ENCODE peak calls at places on chromosomes 3 and 15, in six cellular contexts. One of them, this sample, is unnamed.

GRCh38 chr3:42032693-42033349 is 58.3 kb upstream of the TRAK1 start:
- DNase-seq in NCI-H1092 treated with DMSO at 0.1 percent for 48 hours: peak
- DNase-seq in stimulated activated CD8-positive, alpha-beta memory T cell treated with anti-CD3 and anti-CD28 coated beads, Interleukin-7, amount 100 ng/mL, for 24 hours: no peak
- DNase-seq in heart right ventricle: peak
- DNase-seq in EH: peak
- DNase-seq in heart left ventricle: peak
- DNase-seq in this sample: peak

GRCh38 chr3:76369170-76369569 is 583.8 kb upstream of the ZNF717 start:
- DNase-seq in EH: no peak
- DNase-seq in heart right ventricle: no peak
- DNase-seq in NCI-H1092 treated with DMSO at 0.1 percent for 48 hours: no peak
- DNase-seq in heart left ventricle: no peak
- DNase-seq in stimulated activated CD8-positive, alpha-beta memory T cell treated with anti-CD3 and anti-CD28 coated beads, Interleukin-7, amount 100 ng/mL, for 24 hours: no peak
- DNase-seq in this sample: peak

GRCh38 chr3:38110314-38111050 is 26.4 kb downstream of the ACAA1 start:
- DNase-seq in heart left ventricle: no peak
- DNase-seq in EH: no peak
- DNase-seq in heart right ventricle: no peak
- DNase-seq in NCI-H1092 treated with DMSO at 0.1 percent for 48 hours: no peak
- DNase-seq in stimulated activated CD8-positive, alpha-beta memory T cell treated with anti-CD3 and anti-CD28 coated beads, Interleukin-7, amount 100 ng/mL, for 24 hours: no peak
- DNase-seq in this sample: no peak

GRCh38 chr15:70055601-70056051 is 42.1 kb downstream of the TLE3 start:
- DNase-seq in heart right ventricle: no peak
- DNase-seq in NCI-H1092 treated with DMSO at 0.1 percent for 48 hours: no peak
- DNase-seq in stimulated activated CD8-positive, alpha-beta memory T cell treated with anti-CD3 and anti-CD28 coated beads, Interleukin-7, amount 100 ng/mL, for 24 hours: no peak
- DNase-seq in EH: peak
- DNase-seq in heart left ventricle: no peak
- DNase-seq in this sample: peak

GRCh38 chr15:37106490-37107001 is 6.2 kb upstream of the MEIS2 start:
- DNase-seq in stimulated activated CD8-positive, alpha-beta memory T cell treated with anti-CD3 and anti-CD28 coated beads, Interleukin-7, amount 100 ng/mL, for 24 hours: no peak
- DNase-seq in heart right ventricle: peak
- DNase-seq in NCI-H1092 treated with DMSO at 0.1 percent for 48 hours: no peak
- DNase-seq in heart left ventricle: peak
- DNase-seq in EH: no peak
- DNase-seq in this sample: no peak

GRCh38 chr3:31004025-31004678 is 109.7 kb upstream of the GADL1 start:
- DNase-seq in heart left ventricle: no peak
- DNase-seq in stimulated activated CD8-positive, alpha-beta memory T cell treated with anti-CD3 and anti-CD28 coated beads, Interleukin-7, amount 100 ng/mL, for 24 hours: no peak
- DNase-seq in EH: peak
- DNase-seq in NCI-H1092 treated with DMSO at 0.1 percent for 48 hours: no peak
- DNase-seq in heart right ventricle: no peak
- DNase-seq in this sample: no peak

GRCh38 chr3:157753753-157754152 is 250.5 kb upstream of the VEPH1 start:
- DNase-seq in heart left ventricle: no peak
- DNase-seq in EH: no peak
- DNase-seq in NCI-H1092 treated with DMSO at 0.1 percent for 48 hours: no peak
- DNase-seq in stimulated activated CD8-positive, alpha-beta memory T cell treated with anti-CD3 and anti-CD28 coated beads, Interleukin-7, amount 100 ng/mL, for 24 hours: no peak
- DNase-seq in heart right ventricle: no peak
- DNase-seq in this sample: no peak

GRCh38 chr3:189160519-189161309 is 11.1 kb upstream of the TPRG1 start:
- DNase-seq in heart left ventricle: no peak
- DNase-seq in heart right ventricle: no peak
- DNase-seq in stimulated activated CD8-positive, alpha-beta memory T cell treated with anti-CD3 and anti-CD28 coated beads, Interleukin-7, amount 100 ng/mL, for 24 hours: no peak
- DNase-seq in EH: no peak
- DNase-seq in NCI-H1092 treated with DMSO at 0.1 percent for 48 hours: no peak
- DNase-seq in this sample: no peak

GRCh38 chr3:34533468-34533867 is 735.0 kb downstream of the PDCD6IP start:
- DNase-seq in NCI-H1092 treated with DMSO at 0.1 percent for 48 hours: no peak
- DNase-seq in EH: no peak
- DNase-seq in heart right ventricle: no peak
- DNase-seq in stimulated activated CD8-positive, alpha-beta memory T cell treated with anti-CD3 and anti-CD28 coated beads, Interleukin-7, amount 100 ng/mL, for 24 hours: no peak
- DNase-seq in heart left ventricle: no peak
- DNase-seq in this sample: peak

GRCh38 chr3:186097663-186098451 is 11.0 kb downstream of the ETV5 start:
- DNase-seq in NCI-H1092 treated with DMSO at 0.1 percent for 48 hours: peak
- DNase-seq in EH: peak
- DNase-seq in heart right ventricle: peak
- DNase-seq in stimulated activated CD8-positive, alpha-beta memory T cell treated with anti-CD3 and anti-CD28 coated beads, Interleukin-7, amount 100 ng/mL, for 24 hours: no peak
- DNase-seq in heart left ventricle: peak
- DNase-seq in this sample: peak

GRCh38 chr3:31039145-31039544 is 144.7 kb upstream of the GADL1 start:
- DNase-seq in heart left ventricle: no peak
- DNase-seq in stimulated activated CD8-positive, alpha-beta memory T cell treated with anti-CD3 and anti-CD28 coated beads, Interleukin-7, amount 100 ng/mL, for 24 hours: no peak
- DNase-seq in NCI-H1092 treated with DMSO at 0.1 percent for 48 hours: no peak
- DNase-seq in EH: peak
- DNase-seq in heart right ventricle: no peak
- DNase-seq in this sample: no peak

GRCh38 chr15:31338879-31339557 is 12.4 kb downstream of the KLF13 start:
- DNase-seq in stimulated activated CD8-positive, alpha-beta memory T cell treated with anti-CD3 and anti-CD28 coated beads, Interleukin-7, amount 100 ng/mL, for 24 hours: no peak
- DNase-seq in EH: peak
- DNase-seq in heart left ventricle: peak
- DNase-seq in heart right ventricle: peak
- DNase-seq in NCI-H1092 treated with DMSO at 0.1 percent for 48 hours: peak
- DNase-seq in this sample: peak

GRCh38 chr3:97778152-97778551 is 13.6 kb downstream of the ARL6 start:
- DNase-seq in heart left ventricle: no peak
- DNase-seq in stimulated activated CD8-positive, alpha-beta memory T cell treated with anti-CD3 and anti-CD28 coated beads, Interleukin-7, amount 100 ng/mL, for 24 hours: no peak
- DNase-seq in NCI-H1092 treated with DMSO at 0.1 percent for 48 hours: no peak
- DNase-seq in EH: no peak
- DNase-seq in heart right ventricle: no peak
- DNase-seq in this sample: no peak